ENCODE peak calls at places on chromosomes 11 and 22, in ten cellular contexts. One of them, this sample, is unnamed. For H3K27me3, the result is how much of the 10 kb centered on the place peaks cover.

GRCh38 chr11:26187639-26188038 is 144.3 kb upstream of the ANO3 start:
- DNase-seq in IMR-90: peak
- DNase-seq in right atrium auricular region: no peak
- DNase-seq in fibroblast of lung: peak
- DNase-seq in brain microvascular endothelial cell: peak
- DNase-seq in stomach: no peak
- DNase-seq in uterus: no peak
- DNase-seq in HL-60: no peak
- DNase-seq in spleen: no peak
- DNase-seq in cardiac muscle cell: no peak
- DNase-seq in this sample: no peak

GRCh38 chr11:79139900-79140299 is 300.9 kb downstream of the TENM4 start:
- DNase-seq in spleen: no peak
- DNase-seq in uterus: no peak
- DNase-seq in right atrium auricular region: no peak
- DNase-seq in brain microvascular endothelial cell: no peak
- DNase-seq in IMR-90: no peak
- DNase-seq in stomach: no peak
- DNase-seq in cardiac muscle cell: no peak
- DNase-seq in HL-60: no peak
- DNase-seq in fibroblast of lung: no peak
- DNase-seq in this sample: no peak

GRCh38 chr11:45161252-45162063 is 15.0 kb downstream of the PRDM11 start:
- DNase-seq in IMR-90: no peak
- DNase-seq in uterus: no peak
- DNase-seq in stomach: peak
- DNase-seq in spleen: peak
- DNase-seq in right atrium auricular region: no peak
- DNase-seq in HL-60: no peak
- DNase-seq in cardiac muscle cell: no peak
- DNase-seq in fibroblast of lung: no peak
- DNase-seq in brain microvascular endothelial cell: no peak
- DNase-seq in this sample: peak

GRCh38 chr22:30717331-30717921 is 22.8 kb downstream of the OSBP2 start:
- DNase-seq in cardiac muscle cell: no peak
- DNase-seq in IMR-90: peak
- DNase-seq in right atrium auricular region: no peak
- DNase-seq in fibroblast of lung: peak
- DNase-seq in uterus: no peak
- DNase-seq in brain microvascular endothelial cell: peak
- DNase-seq in HL-60: no peak
- DNase-seq in stomach: no peak
- DNase-seq in spleen: no peak
- DNase-seq in this sample: no peak

GRCh38 chr11:64224151-64224890 is 1.7 kb downstream of the TRPT1 start:
- DNase-seq in spleen: peak
- DNase-seq in HL-60: no peak
- DNase-seq in brain microvascular endothelial cell: no peak
- DNase-seq in cardiac muscle cell: no peak
- DNase-seq in stomach: no peak
- DNase-seq in fibroblast of lung: peak
- DNase-seq in uterus: peak
- DNase-seq in IMR-90: no peak
- DNase-seq in right atrium auricular region: no peak
- DNase-seq in this sample: peak

GRCh38 chr22:30902496-30903357 is 65.8 kb downstream of the MORC2 start:
- DNase-seq in uterus: no peak
- DNase-seq in HL-60: no peak
- DNase-seq in IMR-90: no peak
- DNase-seq in brain microvascular endothelial cell: no peak
- DNase-seq in cardiac muscle cell: no peak
- DNase-seq in right atrium auricular region: no peak
- DNase-seq in spleen: no peak
- DNase-seq in stomach: peak
- DNase-seq in fibroblast of lung: no peak
- DNase-seq in this sample: no peak

GRCh38 chr11:19938051-19938856 is 222.0 kb downstream of the DBX1 start:
- DNase-seq in uterus: no peak
- DNase-seq in HL-60: peak
- DNase-seq in spleen: no peak
- DNase-seq in cardiac muscle cell: peak
- DNase-seq in stomach: peak
- DNase-seq in fibroblast of lung: peak
- DNase-seq in right atrium auricular region: no peak
- DNase-seq in brain microvascular endothelial cell: peak
- DNase-seq in IMR-90: peak
- DNase-seq in this sample: peak

GRCh38 chr11:116833816-116834534 is 3.4 kb downstream of the APOA1 start:
- DNase-seq in fibroblast of lung: no peak
- DNase-seq in uterus: no peak
- DNase-seq in right atrium auricular region: no peak
- DNase-seq in IMR-90: no peak
- DNase-seq in HL-60: no peak
- DNase-seq in stomach: no peak
- DNase-seq in cardiac muscle cell: no peak
- DNase-seq in brain microvascular endothelial cell: no peak
- DNase-seq in spleen: peak
- DNase-seq in this sample: no peak

GRCh38 chr11:66479741-66480115 is 506 bp upstream of the DPP3 start:
- DNase-seq in brain microvascular endothelial cell: no peak
- DNase-seq in HL-60: no peak
- DNase-seq in uterus: no peak
- DNase-seq in stomach: no peak
- DNase-seq in right atrium auricular region: no peak
- DNase-seq in spleen: no peak
- DNase-seq in fibroblast of lung: no peak
- DNase-seq in cardiac muscle cell: no peak
- DNase-seq in IMR-90: no peak
- DNase-seq in this sample: no peak

GRCh38 chr11:86955111-86955673 is at the start of gene FZD4:
- DNase-seq in IMR-90: peak
- DNase-seq in right atrium auricular region: peak
- DNase-seq in cardiac muscle cell: peak
- DNase-seq in uterus: peak
- DNase-seq in spleen: peak
- DNase-seq in brain microvascular endothelial cell: peak
- DNase-seq in HL-60: no peak
- DNase-seq in fibroblast of lung: peak
- DNase-seq in stomach: peak
- DNase-seq in this sample: peak

GRCh38 chr11:34266090-34266912 is 91.5 kb downstream of the ABTB2 start:
- DNase-seq in spleen: no peak
- DNase-seq in IMR-90: peak
- DNase-seq in fibroblast of lung: peak
- DNase-seq in HL-60: peak
- DNase-seq in cardiac muscle cell: no peak
- DNase-seq in brain microvascular endothelial cell: peak
- DNase-seq in uterus: peak
- DNase-seq in stomach: no peak
- DNase-seq in right atrium auricular region: peak
- DNase-seq in this sample: no peak

DNA sequence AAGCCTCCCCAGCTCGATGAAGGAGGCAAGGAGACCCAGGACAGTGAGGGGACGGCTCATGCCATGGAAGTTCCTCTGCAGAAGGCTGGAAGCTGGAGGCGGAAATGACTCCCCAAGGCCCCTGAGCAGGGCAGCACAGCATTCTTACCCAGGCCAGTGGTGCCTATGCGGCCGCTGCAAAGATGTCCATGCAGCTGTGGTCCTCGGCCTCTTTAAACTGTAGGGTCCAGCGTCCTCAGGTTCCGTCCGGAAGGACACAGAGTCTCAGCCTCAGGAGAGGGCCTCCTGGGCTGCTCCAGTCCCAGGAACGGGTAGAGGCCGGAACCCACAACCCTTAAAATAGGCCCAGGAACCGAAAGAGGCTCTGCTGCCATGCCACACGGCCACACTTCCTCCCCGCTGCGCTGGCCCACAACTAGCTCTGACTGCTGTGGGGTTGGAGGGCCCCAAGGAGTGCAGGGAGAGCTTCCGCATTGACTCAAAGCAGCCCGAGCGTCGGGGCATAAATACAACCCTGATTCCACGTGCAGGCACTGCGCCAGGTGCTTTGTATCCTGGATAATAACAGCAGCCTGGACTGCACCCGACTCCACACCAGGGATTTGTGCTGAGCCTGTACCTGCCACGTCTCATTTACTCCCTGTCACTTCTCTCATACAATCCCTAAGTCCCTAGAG is 5.5 kb downstream of the KIAA0930 start:
- DNase-seq in spleen: peak
- DNase-seq in right atrium auricular region: no peak
- DNase-seq in brain microvascular endothelial cell: no peak
- DNase-seq in cardiac muscle cell: no peak
- DNase-seq in HL-60: peak
- DNase-seq in stomach: peak
- DNase-seq in uterus: no peak
- DNase-seq in fibroblast of lung: no peak
- DNase-seq in IMR-90: no peak
- DNase-seq in this sample: peak
- H3K27ac ChIP-seq in spleen: peak
- H3K27ac ChIP-seq in right atrium auricular region: no peak
- H3K27ac ChIP-seq in brain microvascular endothelial cell: no peak
- H3K27ac ChIP-seq in cardiac muscle cell: no peak
- H3K27ac ChIP-seq in HL-60: peak
- H3K27ac ChIP-seq in stomach: peak
- H3K27ac ChIP-seq in uterus: no peak
- H3K27ac ChIP-seq in fibroblast of lung: no peak
- H3K27ac ChIP-seq in IMR-90: no peak
- H3K27ac ChIP-seq in this sample: no peak

GRCh38 chr11:1478011-1478410 is 8.6 kb downstream of the MOB2 start:
- DNase-seq in IMR-90: no peak
- DNase-seq in spleen: peak
- DNase-seq in fibroblast of lung: no peak
- DNase-seq in right atrium auricular region: no peak
- DNase-seq in cardiac muscle cell: no peak
- DNase-seq in brain microvascular endothelial cell: no peak
- DNase-seq in HL-60: no peak
- DNase-seq in uterus: no peak
- DNase-seq in stomach: no peak
- DNase-seq in this sample: peak

GRCh38 chr11:1478544-1478943 is 8.0 kb downstream of the MOB2 start:
- DNase-seq in right atrium auricular region: no peak
- DNase-seq in brain microvascular endothelial cell: no peak
- DNase-seq in uterus: peak
- DNase-seq in spleen: peak
- DNase-seq in HL-60: peak
- DNase-seq in stomach: no peak
- DNase-seq in fibroblast of lung: no peak
- DNase-seq in cardiac muscle cell: no peak
- DNase-seq in IMR-90: no peak
- DNase-seq in this sample: peak

GRCh38 chr11:1479678-1480118 is 6.9 kb downstream of the MOB2 start:
- DNase-seq in stomach: no peak
- DNase-seq in HL-60: no peak
- DNase-seq in uterus: peak
- DNase-seq in spleen: peak
- DNase-seq in cardiac muscle cell: no peak
- DNase-seq in right atrium auricular region: no peak
- DNase-seq in fibroblast of lung: no peak
- DNase-seq in IMR-90: no peak
- DNase-seq in brain microvascular endothelial cell: no peak
- DNase-seq in this sample: peak

GRCh38 chr11:1480191-1480554 is 6.4 kb downstream of the MOB2 start:
- DNase-seq in cardiac muscle cell: no peak
- DNase-seq in stomach: no peak
- DNase-seq in fibroblast of lung: no peak
- DNase-seq in brain microvascular endothelial cell: no peak
- DNase-seq in right atrium auricular region: no peak
- DNase-seq in uterus: peak
- DNase-seq in HL-60: no peak
- DNase-seq in spleen: peak
- DNase-seq in IMR-90: no peak
- DNase-seq in this sample: peak

GRCh38 chr11:1479006-1479677 is 7.4 kb downstream of the MOB2 start:
- DNase-seq in HL-60: no peak
- DNase-seq in spleen: peak
- DNase-seq in IMR-90: no peak
- DNase-seq in cardiac muscle cell: no peak
- DNase-seq in fibroblast of lung: no peak
- DNase-seq in stomach: no peak
- DNase-seq in right atrium auricular region: no peak
- DNase-seq in brain microvascular endothelial cell: no peak
- DNase-seq in uterus: peak
- DNase-seq in this sample: peak
- H3K27me3 ChIP-seq in HL-60: under half
- H3K27me3 ChIP-seq in spleen: under half
- H3K27me3 ChIP-seq in IMR-90: under half
- H3K27me3 ChIP-seq in cardiac muscle cell: under half
- H3K27me3 ChIP-seq in fibroblast of lung: under half
- H3K27me3 ChIP-seq in stomach: under half
- H3K27me3 ChIP-seq in right atrium auricular region: under half
- H3K27me3 ChIP-seq in brain microvascular endothelial cell: under half
- H3K27me3 ChIP-seq in uterus: under half
- H3K27me3 ChIP-seq in this sample: under half

DNA sequence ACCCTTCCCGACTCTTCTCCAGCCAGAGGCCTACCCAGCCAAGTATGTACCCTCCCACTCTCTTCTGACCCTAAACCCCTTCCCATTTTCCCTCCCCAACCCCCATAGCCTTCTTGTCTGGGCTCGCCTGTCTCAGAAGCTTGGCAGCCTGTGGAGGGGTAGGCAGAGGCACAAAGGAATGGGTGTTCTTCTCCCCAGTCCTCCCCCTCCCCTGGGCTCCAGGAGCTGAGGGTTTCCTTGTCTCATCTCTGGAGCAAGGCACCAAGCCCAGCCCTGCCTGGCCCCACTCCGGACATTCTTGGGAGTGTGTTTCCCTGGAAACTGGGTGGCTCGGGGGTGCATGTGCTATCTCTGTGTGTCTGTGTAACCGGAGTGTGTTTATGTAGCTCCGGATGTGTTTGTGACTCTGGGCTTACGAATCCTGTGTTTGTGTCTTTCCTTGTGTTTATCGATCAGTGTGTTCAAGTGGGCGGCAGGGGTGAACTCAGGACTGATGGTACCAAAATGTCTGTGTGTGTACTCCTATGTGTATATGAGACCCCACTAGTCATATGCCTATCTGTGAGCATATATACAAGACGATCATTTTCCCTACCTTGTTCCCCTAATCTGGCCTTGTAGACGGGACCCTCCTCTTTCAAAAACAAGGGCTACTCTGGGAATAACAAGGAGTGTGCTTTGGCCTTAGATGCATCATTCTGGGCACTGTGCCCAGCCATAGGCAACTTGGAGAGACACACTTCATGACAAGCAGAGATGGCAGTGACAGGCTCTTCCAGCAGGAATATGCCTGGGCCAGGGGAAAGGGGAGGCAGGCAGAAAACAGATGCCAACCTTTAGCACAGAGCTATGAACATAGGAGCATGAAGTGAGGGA is 10.9 kb downstream of the PHLDB1 start:
- DNase-seq in brain microvascular endothelial cell: peak
- DNase-seq in IMR-90: peak
- DNase-seq in stomach: peak
- DNase-seq in HL-60: no peak
- DNase-seq in spleen: peak
- DNase-seq in cardiac muscle cell: no peak
- DNase-seq in fibroblast of lung: peak
- DNase-seq in uterus: peak
- DNase-seq in right atrium auricular region: peak
- DNase-seq in this sample: peak
- H3K4me3 ChIP-seq in brain microvascular endothelial cell: no peak
- H3K4me3 ChIP-seq in IMR-90: no peak
- H3K4me3 ChIP-seq in stomach: no peak
- H3K4me3 ChIP-seq in HL-60: no peak
- H3K4me3 ChIP-seq in spleen: no peak
- H3K4me3 ChIP-seq in cardiac muscle cell: no peak
- H3K4me3 ChIP-seq in fibroblast of lung: no peak
- H3K4me3 ChIP-seq in uterus: no peak
- H3K4me3 ChIP-seq in right atrium auricular region: no peak
- H3K4me3 ChIP-seq in this sample: no peak

GRCh38 chr22:50532353-50532700 is 2.5 kb upstream of the TYMP start:
- DNase-seq in fibroblast of lung: no peak
- DNase-seq in HL-60: no peak
- DNase-seq in stomach: no peak
- DNase-seq in spleen: no peak
- DNase-seq in right atrium auricular region: no peak
- DNase-seq in IMR-90: no peak
- DNase-seq in brain microvascular endothelial cell: no peak
- DNase-seq in uterus: no peak
- DNase-seq in cardiac muscle cell: no peak
- DNase-seq in this sample: peak
- H3K27ac ChIP-seq in fibroblast of lung: no peak
- H3K27ac ChIP-seq in HL-60: peak
- H3K27ac ChIP-seq in stomach: peak
- H3K27ac ChIP-seq in spleen: peak
- H3K27ac ChIP-seq in right atrium auricular region: peak
- H3K27ac ChIP-seq in IMR-90: no peak
- H3K27ac ChIP-seq in brain microvascular endothelial cell: peak
- H3K27ac ChIP-seq in uterus: peak
- H3K27ac ChIP-seq in cardiac muscle cell: no peak
- H3K27ac ChIP-seq in this sample: no peak